ENCODE peak calls at places on chromosome 6, in ten cellular contexts. One of them, this sample, is unnamed.

GRCh38 chr6:133132092-133132491 is 109.1 kb upstream of the EYA4 start:
- DNase-seq in HuH-7.5: no peak
- DNase-seq in NCI-H1694: no peak
- DNase-seq in germinal center: no peak
- DNase-seq in fibroblast of the aortic adventitia: no peak
- DNase-seq in progenitor cell of endocrine pancreas: no peak
- DNase-seq in Calu3: no peak
- DNase-seq in stimulated activated effector memory CD8-positive, alpha-beta T cell treated with anti-CD3 and anti-CD28 coated beads, Interleukin-12 subunit alpha, Interleukin-12 subunit beta, amount 100 ng/mL, for 72 hours: no peak
- DNase-seq in iPS-NIHi11: peak
- DNase-seq in cardiac fibroblast: no peak
- DNase-seq in this sample: no peak

GRCh38 chr6:111984516-111985201 is 69.2 kb upstream of the CCN6 start:
- DNase-seq in progenitor cell of endocrine pancreas: no peak
- DNase-seq in iPS-NIHi11: no peak
- DNase-seq in Calu3: no peak
- DNase-seq in NCI-H1694: no peak
- DNase-seq in fibroblast of the aortic adventitia: no peak
- DNase-seq in cardiac fibroblast: no peak
- DNase-seq in germinal center: no peak
- DNase-seq in HuH-7.5: no peak
- DNase-seq in stimulated activated effector memory CD8-positive, alpha-beta T cell treated with anti-CD3 and anti-CD28 coated beads, Interleukin-12 subunit alpha, Interleukin-12 subunit beta, amount 100 ng/mL, for 72 hours: no peak
- DNase-seq in this sample: no peak

GRCh38 chr6:150940951-150941350 is 75.4 kb downstream of the MTHFD1L start:
- DNase-seq in iPS-NIHi11: no peak
- DNase-seq in HuH-7.5: no peak
- DNase-seq in stimulated activated effector memory CD8-positive, alpha-beta T cell treated with anti-CD3 and anti-CD28 coated beads, Interleukin-12 subunit alpha, Interleukin-12 subunit beta, amount 100 ng/mL, for 72 hours: no peak
- DNase-seq in Calu3: no peak
- DNase-seq in NCI-H1694: no peak
- DNase-seq in fibroblast of the aortic adventitia: peak
- DNase-seq in cardiac fibroblast: no peak
- DNase-seq in germinal center: no peak
- DNase-seq in progenitor cell of endocrine pancreas: no peak
- DNase-seq in this sample: no peak

GRCh38 chr6:125802943-125803377 is 12.2 kb downstream of the NCOA7 start:
- DNase-seq in HuH-7.5: no peak
- DNase-seq in NCI-H1694: no peak
- DNase-seq in germinal center: no peak
- DNase-seq in Calu3: no peak
- DNase-seq in fibroblast of the aortic adventitia: peak
- DNase-seq in iPS-NIHi11: no peak
- DNase-seq in cardiac fibroblast: no peak
- DNase-seq in stimulated activated effector memory CD8-positive, alpha-beta T cell treated with anti-CD3 and anti-CD28 coated beads, Interleukin-12 subunit alpha, Interleukin-12 subunit beta, amount 100 ng/mL, for 72 hours: no peak
- DNase-seq in progenitor cell of endocrine pancreas: no peak
- DNase-seq in this sample: no peak

GRCh38 chr6:152094992-152095592 is 287.6 kb downstream of the ESR1 start:
- DNase-seq in germinal center: no peak
- DNase-seq in progenitor cell of endocrine pancreas: no peak
- DNase-seq in cardiac fibroblast: peak
- DNase-seq in stimulated activated effector memory CD8-positive, alpha-beta T cell treated with anti-CD3 and anti-CD28 coated beads, Interleukin-12 subunit alpha, Interleukin-12 subunit beta, amount 100 ng/mL, for 72 hours: no peak
- DNase-seq in NCI-H1694: no peak
- DNase-seq in iPS-NIHi11: peak
- DNase-seq in Calu3: peak
- DNase-seq in HuH-7.5: no peak
- DNase-seq in fibroblast of the aortic adventitia: peak
- DNase-seq in this sample: no peak

GRCh38 chr6:103036846-103037245 is 1643.3 kb downstream of the GRIK2 start:
- DNase-seq in HuH-7.5: no peak
- DNase-seq in progenitor cell of endocrine pancreas: no peak
- DNase-seq in stimulated activated effector memory CD8-positive, alpha-beta T cell treated with anti-CD3 and anti-CD28 coated beads, Interleukin-12 subunit alpha, Interleukin-12 subunit beta, amount 100 ng/mL, for 72 hours: no peak
- DNase-seq in Calu3: no peak
- DNase-seq in NCI-H1694: no peak
- DNase-seq in iPS-NIHi11: no peak
- DNase-seq in fibroblast of the aortic adventitia: no peak
- DNase-seq in cardiac fibroblast: no peak
- DNase-seq in germinal center: no peak
- DNase-seq in this sample: no peak

GRCh38 chr6:53230775-53231467 is 82.3 kb upstream of the GCM1 start:
- DNase-seq in cardiac fibroblast: no peak
- DNase-seq in stimulated activated effector memory CD8-positive, alpha-beta T cell treated with anti-CD3 and anti-CD28 coated beads, Interleukin-12 subunit alpha, Interleukin-12 subunit beta, amount 100 ng/mL, for 72 hours: no peak
- DNase-seq in progenitor cell of endocrine pancreas: no peak
- DNase-seq in Calu3: no peak
- DNase-seq in HuH-7.5: no peak
- DNase-seq in NCI-H1694: no peak
- DNase-seq in fibroblast of the aortic adventitia: no peak
- DNase-seq in germinal center: no peak
- DNase-seq in iPS-NIHi11: no peak
- DNase-seq in this sample: no peak

GRCh38 chr6:119479860-119480655 is 130.5 kb upstream of the MAN1A1 start:
- DNase-seq in iPS-NIHi11: no peak
- DNase-seq in stimulated activated effector memory CD8-positive, alpha-beta T cell treated with anti-CD3 and anti-CD28 coated beads, Interleukin-12 subunit alpha, Interleukin-12 subunit beta, amount 100 ng/mL, for 72 hours: no peak
- DNase-seq in fibroblast of the aortic adventitia: peak
- DNase-seq in HuH-7.5: no peak
- DNase-seq in cardiac fibroblast: peak
- DNase-seq in NCI-H1694: no peak
- DNase-seq in Calu3: no peak
- DNase-seq in germinal center: no peak
- DNase-seq in progenitor cell of endocrine pancreas: no peak
- DNase-seq in this sample: peak

GRCh38 chr6:113995632-113996031 is 24.7 kb upstream of the HDAC2 start:
- DNase-seq in iPS-NIHi11: peak
- DNase-seq in fibroblast of the aortic adventitia: peak
- DNase-seq in cardiac fibroblast: peak
- DNase-seq in progenitor cell of endocrine pancreas: no peak
- DNase-seq in Calu3: no peak
- DNase-seq in germinal center: no peak
- DNase-seq in NCI-H1694: peak
- DNase-seq in stimulated activated effector memory CD8-positive, alpha-beta T cell treated with anti-CD3 and anti-CD28 coated beads, Interleukin-12 subunit alpha, Interleukin-12 subunit beta, amount 100 ng/mL, for 72 hours: no peak
- DNase-seq in HuH-7.5: no peak
- DNase-seq in this sample: no peak

GRCh38 chr6:35077006-35077712 is 64.0 kb downstream of the TCP11 start:
- DNase-seq in stimulated activated effector memory CD8-positive, alpha-beta T cell treated with anti-CD3 and anti-CD28 coated beads, Interleukin-12 subunit alpha, Interleukin-12 subunit beta, amount 100 ng/mL, for 72 hours: no peak
- DNase-seq in cardiac fibroblast: no peak
- DNase-seq in NCI-H1694: no peak
- DNase-seq in iPS-NIHi11: no peak
- DNase-seq in fibroblast of the aortic adventitia: no peak
- DNase-seq in germinal center: no peak
- DNase-seq in HuH-7.5: no peak
- DNase-seq in progenitor cell of endocrine pancreas: no peak
- DNase-seq in Calu3: no peak
- DNase-seq in this sample: no peak

GRCh38 chr6:53235508-53235907 is 86.9 kb upstream of the GCM1 start:
- DNase-seq in cardiac fibroblast: no peak
- DNase-seq in stimulated activated effector memory CD8-positive, alpha-beta T cell treated with anti-CD3 and anti-CD28 coated beads, Interleukin-12 subunit alpha, Interleukin-12 subunit beta, amount 100 ng/mL, for 72 hours: no peak
- DNase-seq in NCI-H1694: no peak
- DNase-seq in fibroblast of the aortic adventitia: no peak
- DNase-seq in progenitor cell of endocrine pancreas: no peak
- DNase-seq in iPS-NIHi11: no peak
- DNase-seq in HuH-7.5: no peak
- DNase-seq in germinal center: no peak
- DNase-seq in Calu3: no peak
- DNase-seq in this sample: no peak

GRCh38 chr6:65182681-65183080 is 524.3 kb downstream of the EYS start:
- DNase-seq in stimulated activated effector memory CD8-positive, alpha-beta T cell treated with anti-CD3 and anti-CD28 coated beads, Interleukin-12 subunit alpha, Interleukin-12 subunit beta, amount 100 ng/mL, for 72 hours: no peak
- DNase-seq in cardiac fibroblast: peak
- DNase-seq in Calu3: no peak
- DNase-seq in HuH-7.5: no peak
- DNase-seq in fibroblast of the aortic adventitia: no peak
- DNase-seq in iPS-NIHi11: no peak
- DNase-seq in NCI-H1694: no peak
- DNase-seq in germinal center: no peak
- DNase-seq in progenitor cell of endocrine pancreas: no peak
- DNase-seq in this sample: no peak

GRCh38 chr6:14804444-14805210 is 441.2 kb upstream of the JARID2 start:
- DNase-seq in fibroblast of the aortic adventitia: peak
- DNase-seq in NCI-H1694: no peak
- DNase-seq in germinal center: no peak
- DNase-seq in cardiac fibroblast: peak
- DNase-seq in iPS-NIHi11: no peak
- DNase-seq in progenitor cell of endocrine pancreas: no peak
- DNase-seq in stimulated activated effector memory CD8-positive, alpha-beta T cell treated with anti-CD3 and anti-CD28 coated beads, Interleukin-12 subunit alpha, Interleukin-12 subunit beta, amount 100 ng/mL, for 72 hours: no peak
- DNase-seq in HuH-7.5: no peak
- DNase-seq in Calu3: peak
- DNase-seq in this sample: no peak

GRCh38 chr6:45801471-45802289 is 214.0 kb downstream of the CLIC5 start:
- DNase-seq in progenitor cell of endocrine pancreas: no peak
- DNase-seq in Calu3: no peak
- DNase-seq in cardiac fibroblast: no peak
- DNase-seq in HuH-7.5: no peak
- DNase-seq in fibroblast of the aortic adventitia: no peak
- DNase-seq in stimulated activated effector memory CD8-positive, alpha-beta T cell treated with anti-CD3 and anti-CD28 coated beads, Interleukin-12 subunit alpha, Interleukin-12 subunit beta, amount 100 ng/mL, for 72 hours: peak
- DNase-seq in germinal center: no peak
- DNase-seq in iPS-NIHi11: no peak
- DNase-seq in NCI-H1694: no peak
- DNase-seq in this sample: no peak

GRCh38 chr6:30463651-30464618 is 25.4 kb upstream of the HLA-E start:
- DNase-seq in fibroblast of the aortic adventitia: peak
- DNase-seq in Calu3: peak
- DNase-seq in HuH-7.5: no peak
- DNase-seq in germinal center: no peak
- DNase-seq in iPS-NIHi11: peak
- DNase-seq in cardiac fibroblast: peak
- DNase-seq in progenitor cell of endocrine pancreas: no peak
- DNase-seq in stimulated activated effector memory CD8-positive, alpha-beta T cell treated with anti-CD3 and anti-CD28 coated beads, Interleukin-12 subunit alpha, Interleukin-12 subunit beta, amount 100 ng/mL, for 72 hours: peak
- DNase-seq in NCI-H1694: no peak
- DNase-seq in this sample: peak

GRCh38 chr6:101878554-101879276 is 485.2 kb downstream of the GRIK2 start:
- DNase-seq in HuH-7.5: no peak
- DNase-seq in fibroblast of the aortic adventitia: peak
- DNase-seq in NCI-H1694: no peak
- DNase-seq in progenitor cell of endocrine pancreas: no peak
- DNase-seq in stimulated activated effector memory CD8-positive, alpha-beta T cell treated with anti-CD3 and anti-CD28 coated beads, Interleukin-12 subunit alpha, Interleukin-12 subunit beta, amount 100 ng/mL, for 72 hours: no peak
- DNase-seq in germinal center: no peak
- DNase-seq in iPS-NIHi11: no peak
- DNase-seq in cardiac fibroblast: peak
- DNase-seq in Calu3: no peak
- DNase-seq in this sample: no peak

GRCh38 chr6:36129889-36130671 is at the start of gene MAPK13:
- DNase-seq in cardiac fibroblast: peak
- DNase-seq in NCI-H1694: no peak
- DNase-seq in stimulated activated effector memory CD8-positive, alpha-beta T cell treated with anti-CD3 and anti-CD28 coated beads, Interleukin-12 subunit alpha, Interleukin-12 subunit beta, amount 100 ng/mL, for 72 hours: peak
- DNase-seq in Calu3: peak
- DNase-seq in germinal center: peak
- DNase-seq in progenitor cell of endocrine pancreas: peak
- DNase-seq in HuH-7.5: peak
- DNase-seq in fibroblast of the aortic adventitia: peak
- DNase-seq in iPS-NIHi11: peak
- DNase-seq in this sample: no peak

GRCh38 chr6:44234101-44235090 is 11.0 kb downstream of the SLC29A1 start:
- DNase-seq in NCI-H1694: peak
- DNase-seq in fibroblast of the aortic adventitia: peak
- DNase-seq in HuH-7.5: peak
- DNase-seq in iPS-NIHi11: peak
- DNase-seq in cardiac fibroblast: peak
- DNase-seq in Calu3: peak
- DNase-seq in germinal center: peak
- DNase-seq in stimulated activated effector memory CD8-positive, alpha-beta T cell treated with anti-CD3 and anti-CD28 coated beads, Interleukin-12 subunit alpha, Interleukin-12 subunit beta, amount 100 ng/mL, for 72 hours: no peak
- DNase-seq in progenitor cell of endocrine pancreas: peak
- DNase-seq in this sample: no peak

GRCh38 chr6:167306401-167306998 is 15.4 kb downstream of the UNC93A start:
- DNase-seq in HuH-7.5: no peak
- DNase-seq in stimulated activated effector memory CD8-positive, alpha-beta T cell treated with anti-CD3 and anti-CD28 coated beads, Interleukin-12 subunit alpha, Interleukin-12 subunit beta, amount 100 ng/mL, for 72 hours: no peak
- DNase-seq in Calu3: peak
- DNase-seq in germinal center: no peak
- DNase-seq in progenitor cell of endocrine pancreas: no peak
- DNase-seq in fibroblast of the aortic adventitia: peak
- DNase-seq in iPS-NIHi11: no peak
- DNase-seq in cardiac fibroblast: peak
- DNase-seq in NCI-H1694: no peak
- DNase-seq in this sample: no peak

GRCh38 chr6:37019065-37019450 is 13.6 kb downstream of the FGD2 start:
- DNase-seq in iPS-NIHi11: no peak
- DNase-seq in Calu3: peak
- DNase-seq in HuH-7.5: no peak
- DNase-seq in NCI-H1694: peak
- DNase-seq in progenitor cell of endocrine pancreas: no peak
- DNase-seq in fibroblast of the aortic adventitia: no peak
- DNase-seq in stimulated activated effector memory CD8-positive, alpha-beta T cell treated with anti-CD3 and anti-CD28 coated beads, Interleukin-12 subunit alpha, Interleukin-12 subunit beta, amount 100 ng/mL, for 72 hours: no peak
- DNase-seq in cardiac fibroblast: no peak
- DNase-seq in germinal center: no peak
- DNase-seq in this sample: no peak